ENCODE peak calls at places on chromosomes 13 and 19, in six cellular contexts. H is IMR-90, A is H1, K is H9, R is mesenchymal stem cell, O is trophoblast cell. D is an unnamed sample.
A peak's percentile ranks its signal among the peaks of the same experiment; 100 is the strongest.

GRCh38 chr13:76019421-76020044 is 383.4 kb downstream of the LMO7 start:
- DNase-seq in R (no peak), A (peak; percentile 78), H (no peak), O (peak; percentile 60), K (peak; percentile 83), D (no peak)

GRCh38 chr13:64639206-64639605 is 2590.9 kb downstream of the PCDH9 start:
- DNase-seq in K (no peak), A (no peak), R (no peak), O (no peak), H (no peak), D (no peak)

GRCh38 chr19:16463991-16464575 is 7.7 kb downstream of the EPS15L1 start:
- DNase-seq in O (peak; percentile 69), K (no peak), A (no peak), H (peak; percentile 64), R (peak; percentile 61), D (no peak)

GRCh38 chr13:50115695-50116094 is 100.5 kb downstream of the KCNRG start:
- DNase-seq in K (no peak), H (no peak), O (no peak), A (no peak), R (no peak), D (no peak)

GRCh38 chr19:54186934-54187381 is 2.4 kb downstream of the MBOAT7 start:
- DNase-seq in R (no peak), A (no peak), H (no peak), K (peak; percentile 22), O (no peak), D (no peak)

GRCh38 chr13:22773475-22773874 is 407.3 kb upstream of the SGCG start:
- DNase-seq in O (no peak), K (no peak), H (no peak), R (no peak), A (no peak), D (no peak)

GRCh38 chr13:106513025-106513424 is 22.4 kb downstream of the EFNB2 start:
- DNase-seq in H (peak; percentile 45), O (no peak), A (no peak), R (peak; percentile 39), K (no peak), D (no peak)

GRCh38 chr13:33206945-33207615 is 78.5 kb downstream of the STARD13 start:
- DNase-seq in R (no peak), O (no peak), A (no peak), H (no peak), K (no peak), D (no peak)

GRCh38 chr13:62687727-62688126 is 1272.1 kb upstream of the PCDH20 start:
- DNase-seq in O (no peak), A (no peak), R (no peak), H (no peak), K (peak; percentile 42), D (no peak)

GRCh38 chr13:87798536-87798935 is 127.4 kb downstream of the SLITRK5 start:
- DNase-seq in K (no peak), R (no peak), H (no peak), A (no peak), O (no peak), D (no peak)

GRCh38 chr13:79692846-79693245 is 211.9 kb downstream of the NDFIP2 start:
- DNase-seq in H (no peak), K (no peak), R (no peak), A (no peak), O (no peak), D (no peak)

GRCh38 chr19:51726049-51726448 is 2.3 kb upstream of the HAS1 start:
- DNase-seq in R (no peak), H (peak; percentile 41), A (no peak), O (no peak), K (peak; percentile 72), D (no peak)

GRCh38 chr19:13262450-13262849 is 112.2 kb downstream of the IER2 start:
- DNase-seq in A (no peak), O (no peak), H (peak; percentile 61), K (no peak), R (peak; percentile 65), D (no peak)

GRCh38 chr19:46125447-46125846 is 959 bp upstream of the IGFL3 start:
- DNase-seq in A (no peak), O (no peak), H (no peak), K (no peak), R (no peak), D (no peak)

GRCh38 chr13:57601536-57601935 is 30.0 kb upstream of the PCDH17 start:
- DNase-seq in R (no peak), O (no peak), H (no peak), A (no peak), K (no peak), D (no peak)

DNA sequence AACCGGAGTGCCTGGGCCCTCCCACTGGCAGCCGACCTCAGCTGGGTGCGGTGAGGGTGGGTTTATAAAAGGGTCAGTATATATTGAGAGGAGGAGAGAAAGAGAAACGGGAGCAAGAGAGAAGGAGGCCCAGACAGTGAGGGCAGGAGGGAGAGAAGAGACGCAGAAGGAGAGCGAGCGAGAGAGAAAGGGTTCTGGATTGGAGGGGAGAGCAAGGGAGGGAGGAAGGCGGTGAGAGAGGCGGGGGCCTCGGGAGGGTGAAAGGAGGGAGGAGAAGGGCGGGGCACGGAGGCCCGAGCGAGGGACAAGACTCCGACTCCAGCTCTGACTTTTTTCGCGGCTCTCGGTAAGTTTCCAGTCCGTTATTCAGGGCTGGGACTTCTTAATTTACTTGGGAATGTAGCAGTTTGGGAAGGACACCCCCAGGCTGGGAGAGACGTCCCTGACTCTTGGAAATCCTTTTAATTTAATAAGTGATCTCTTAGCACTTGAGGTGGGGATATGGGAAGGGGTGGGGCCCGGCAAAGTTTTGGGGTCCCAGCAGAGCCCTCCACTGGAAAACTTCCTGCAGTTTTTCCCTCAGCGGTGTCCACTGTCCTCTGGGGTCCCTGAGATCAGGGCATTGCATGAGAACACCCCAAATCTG is at the start of gene EMP3:
- DNase-seq in H (peak; percentile 92), R (peak; percentile 98), K (peak; percentile 90), A (peak; percentile 78), O (peak; percentile 70), D (peak; percentile 54)
- H3K4me1 ChIP-seq in H (peaks cover 19% of the 10 kb centered on the region), R (peaks cover 36% of the 10 kb centered on the region), K (no peaks in the 10 kb centered on the region), A (peaks cover 6% of the 10 kb centered on the region), O (peaks cover 22% of the 10 kb centered on the region), D (peaks cover 14% of the 10 kb centered on the region)

DNA sequence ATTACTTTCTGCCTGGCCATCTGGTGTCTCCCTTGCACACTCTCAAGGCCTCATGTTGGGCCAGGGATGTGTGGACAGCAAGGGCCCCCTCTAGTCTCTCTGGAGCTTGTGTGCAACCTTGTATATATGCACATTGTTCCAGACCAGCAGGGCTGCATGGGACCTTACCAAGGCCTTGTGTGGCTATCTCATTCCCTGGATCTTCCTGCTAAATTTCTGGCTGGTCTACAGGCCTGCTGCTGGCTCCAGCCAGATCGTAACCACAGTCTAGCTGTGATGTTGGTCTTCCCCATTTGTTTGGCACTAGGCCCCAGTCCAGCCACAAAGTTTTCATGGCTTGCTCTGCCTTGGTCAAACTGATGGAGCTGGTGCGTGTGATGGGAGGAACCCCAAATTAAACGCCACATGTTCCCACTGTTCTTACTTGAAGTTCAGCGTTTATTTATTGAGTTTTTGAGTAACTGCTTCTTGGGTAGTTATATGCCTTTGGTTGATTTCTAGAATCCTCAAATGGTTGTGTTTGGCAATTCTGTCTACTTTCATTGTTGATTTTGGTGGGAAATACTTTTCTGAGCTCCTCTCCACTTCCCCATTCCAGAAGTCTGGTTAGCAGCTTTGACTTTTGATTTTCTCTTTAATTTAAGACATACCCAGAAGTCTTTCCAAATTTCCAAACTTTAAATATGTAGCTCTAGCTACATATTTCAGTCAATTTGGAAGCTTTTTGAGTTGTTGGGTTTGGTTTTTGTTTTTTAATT is 56.4 kb downstream of the SIPA1L3 start:
- DNase-seq in R (peak; percentile 43), H (peak; percentile 47), A (no peak), K (no peak), O (no peak), D (no peak)
- H2AFZ ChIP-seq in R (no peak overlapping the region), H (peak overlapping the region; percentile 5), A (no peak overlapping the region), K (no peak overlapping the region), O (no peak overlapping the region), D (no peak overlapping the region)

GRCh38 chr13:30020726-30021312 is 170.4 kb upstream of the UBL3 start:
- DNase-seq in K (no peak), R (peak; percentile 7), O (peak; percentile 36), H (peak; percentile 57), A (no peak), D (no peak)
- H4K91ac ChIP-seq in K (no peak overlapping the region), R (peak overlapping the region; percentile 12), O (no peak overlapping the region), H (no peak overlapping the region), A (no peak overlapping the region), D (no peak overlapping the region)

GRCh38 chr19:10788146-10788545 is 47.9 kb downstream of the TMED1 start:
- DNase-seq in A (no peak), O (no peak), H (no peak), K (no peak), R (no peak), D (no peak)

GRCh38 chr19:10776900-10777650 is 58.9 kb downstream of the TMED1 start:
- DNase-seq in O (no peak), H (no peak), R (no peak), A (no peak), K (no peak), D (no peak)

GRCh38 chr19:10784257-10784656 is 51.8 kb downstream of the TMED1 start:
- DNase-seq in R (no peak), H (no peak), O (no peak), K (no peak), A (no peak), D (no peak)

GRCh38 chr19:10780368-10780767 is 55.6 kb downstream of the TMED1 start:
- DNase-seq in H (peak; percentile 54), K (no peak), R (peak; percentile 93), A (no peak), O (peak; percentile 35), D (no peak)

GRCh38 chr19:10782795-10783194 is 53.2 kb downstream of the TMED1 start:
- DNase-seq in O (no peak), A (no peak), R (no peak), H (no peak), K (no peak), D (no peak)
- H3K4me1 ChIP-seq in O (no peaks in the 10 kb centered on the region), A (no peaks in the 10 kb centered on the region), R (no peaks in the 10 kb centered on the region), H (no peaks in the 10 kb centered on the region), K (no peaks in the 10 kb centered on the region), D (no peaks in the 10 kb centered on the region)

DNA sequence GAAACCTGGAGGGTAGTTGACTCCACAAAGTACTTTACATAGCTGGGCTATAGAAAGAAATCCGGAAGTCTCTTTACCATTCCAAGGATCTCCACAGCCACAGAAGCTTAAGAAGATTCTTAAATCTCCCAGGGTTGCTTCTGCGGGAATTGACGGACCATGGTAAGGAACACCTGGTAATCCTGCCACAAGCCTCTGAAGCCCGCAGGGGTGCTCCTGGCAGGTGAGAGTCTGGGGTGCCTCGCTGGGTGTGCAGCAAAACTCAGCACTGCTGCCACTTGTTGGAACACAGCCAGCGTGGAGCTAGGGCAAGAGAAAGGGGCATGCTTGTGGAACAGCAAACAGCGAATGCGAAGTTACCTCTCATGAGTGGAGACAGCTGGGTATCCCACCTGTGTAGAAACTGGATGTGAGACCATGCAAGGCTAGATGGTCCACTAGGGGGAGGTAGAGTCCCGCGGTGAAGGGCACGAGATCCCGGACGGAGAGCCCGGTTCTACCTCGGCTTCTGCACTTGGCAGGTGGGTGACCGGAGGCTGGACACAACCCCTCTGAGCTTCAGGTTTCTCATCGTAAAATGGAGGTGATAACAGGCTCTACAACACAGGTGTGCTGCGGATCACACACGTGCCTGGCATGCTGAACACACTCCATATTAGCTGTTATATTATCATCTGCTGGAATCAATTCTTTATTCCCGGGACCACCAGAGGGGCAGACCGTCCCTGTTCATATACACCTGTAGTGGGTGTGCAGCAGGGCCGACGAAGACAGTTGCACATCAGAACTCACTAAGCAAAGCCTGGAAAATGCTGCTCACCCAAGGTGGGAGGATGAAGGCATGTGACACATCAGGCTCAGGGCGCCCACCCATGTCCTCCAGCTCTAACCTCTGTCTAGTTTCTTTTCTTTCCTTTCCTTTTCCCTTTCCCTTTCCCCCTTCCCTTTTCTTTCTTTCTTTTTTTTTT is 24.1 kb upstream of the UBAC2 start:
- DNase-seq in A (peak; percentile 94), O (peak; percentile 68), K (peak; percentile 87), H (peak; percentile 43), R (peak; percentile 57), D (peak; percentile 59)
- H2AFZ ChIP-seq in A (peak overlapping the region; percentile 90), O (no peak overlapping the region), K (no peak overlapping the region), H (peak overlapping the region; percentile 38), R (no peak overlapping the region), D (no peak overlapping the region)

GRCh38 chr19:10395853-10396355 is 7.4 kb downstream of the CDC37 start:
- DNase-seq in K (no peak), R (no peak), H (no peak), O (no peak), A (no peak), D (no peak)
- H4K91ac ChIP-seq in K (no peak overlapping the region), R (no peak overlapping the region), H (no peak overlapping the region), O (no peak overlapping the region), A (no peak overlapping the region), D (no peak overlapping the region)

D was measured in neuronal stem cell.